ENCODE peak calls at places on chromosomes 1 and 21, in seven cellular contexts. One of them, this sample, is unnamed.
A peak's percentile ranks its signal among the peaks of the same experiment; 100 is the strongest.

GRCh38 chr21:42164064-42164789 is 54.7 kb upstream of the ABCG1 start:
- DNase-seq in SK-N-MC: no peak
- DNase-seq in K562: no peak
- DNase-seq in HCT116: peak; percentile 29
- DNase-seq in spleen: peak; percentile 89
- DNase-seq in esophagus muscularis mucosa: no peak
- DNase-seq in H1: no peak
- DNase-seq in this sample: peak; percentile 64

GRCh38 chr1:207888647-207889046 is 22.3 kb downstream of the CD34 start:
- DNase-seq in SK-N-MC: no peak
- DNase-seq in K562: no peak
- DNase-seq in HCT116: no peak
- DNase-seq in spleen: no peak
- DNase-seq in esophagus muscularis mucosa: no peak
- DNase-seq in H1: no peak
- DNase-seq in this sample: no peak

GRCh38 chr1:20107767-20108166 is 11.6 kb downstream of the PLA2G2D start:
- DNase-seq in SK-N-MC: no peak
- DNase-seq in K562: no peak
- DNase-seq in HCT116: no peak
- DNase-seq in spleen: no peak
- DNase-seq in esophagus muscularis mucosa: no peak
- DNase-seq in H1: no peak
- DNase-seq in this sample: no peak

GRCh38 chr1:240337795-240338194 is 246.1 kb downstream of the FMN2 start:
- DNase-seq in SK-N-MC: no peak
- DNase-seq in K562: no peak
- DNase-seq in HCT116: no peak
- DNase-seq in spleen: no peak
- DNase-seq in esophagus muscularis mucosa: no peak
- DNase-seq in H1: no peak
- DNase-seq in this sample: no peak

GRCh38 chr1:10378071-10378841 is 20.6 kb upstream of the PGD start:
- DNase-seq in SK-N-MC: no peak
- DNase-seq in K562: peak; percentile 48
- DNase-seq in HCT116: no peak
- DNase-seq in spleen: peak; percentile 88
- DNase-seq in esophagus muscularis mucosa: no peak
- DNase-seq in H1: no peak
- DNase-seq in this sample: peak; percentile 97

GRCh38 chr1:58438468-58438867 is 108.1 kb downstream of the OMA1 start:
- DNase-seq in SK-N-MC: no peak
- DNase-seq in K562: no peak
- DNase-seq in HCT116: no peak
- DNase-seq in spleen: no peak
- DNase-seq in esophagus muscularis mucosa: no peak
- DNase-seq in H1: no peak
- DNase-seq in this sample: no peak

GRCh38 chr1:47223921-47224675 is 7.9 kb downstream of the TAL1 start:
- DNase-seq in SK-N-MC: no peak
- DNase-seq in K562: peak; percentile 14
- DNase-seq in HCT116: no peak
- DNase-seq in spleen: no peak
- DNase-seq in esophagus muscularis mucosa: no peak
- DNase-seq in H1: no peak
- DNase-seq in this sample: no peak

GRCh38 chr1:210394281-210394798 is 65.6 kb downstream of the HHAT start:
- DNase-seq in SK-N-MC: no peak
- DNase-seq in K562: no peak
- DNase-seq in HCT116: no peak
- DNase-seq in spleen: no peak
- DNase-seq in esophagus muscularis mucosa: no peak
- DNase-seq in H1: no peak
- DNase-seq in this sample: no peak

GRCh38 chr21:46605759-46606426 is 1.0 kb upstream of the S100B start:
- DNase-seq in SK-N-MC: no peak
- DNase-seq in K562: peak; percentile 6
- DNase-seq in HCT116: no peak
- DNase-seq in spleen: peak; percentile 90
- DNase-seq in esophagus muscularis mucosa: no peak
- DNase-seq in H1: no peak
- DNase-seq in this sample: peak; percentile 79

GRCh38 chr1:228174482-228175315 is 9.1 kb downstream of the IBA57 start:
- DNase-seq in SK-N-MC: no peak
- DNase-seq in K562: peak; percentile 94
- DNase-seq in HCT116: peak; percentile 35
- DNase-seq in spleen: peak; percentile 84
- DNase-seq in esophagus muscularis mucosa: no peak
- DNase-seq in H1: peak; percentile 78
- DNase-seq in this sample: no peak

GRCh38 chr1:234315091-234315541 is 58.1 kb upstream of the COA6 start:
- DNase-seq in SK-N-MC: no peak
- DNase-seq in K562: no peak
- DNase-seq in HCT116: no peak
- DNase-seq in spleen: no peak
- DNase-seq in esophagus muscularis mucosa: peak; percentile 60
- DNase-seq in H1: no peak
- DNase-seq in this sample: no peak

GRCh38 chr1:63966016-63966415 is 192.2 kb downstream of the ROR1 start:
- DNase-seq in SK-N-MC: no peak
- DNase-seq in K562: no peak
- DNase-seq in HCT116: no peak
- DNase-seq in spleen: no peak
- DNase-seq in esophagus muscularis mucosa: no peak
- DNase-seq in H1: no peak
- DNase-seq in this sample: no peak

GRCh38 chr1:14027099-14027498 is 327.1 kb downstream of the PRDM2 start:
- DNase-seq in SK-N-MC: no peak
- DNase-seq in K562: peak; percentile 16
- DNase-seq in HCT116: no peak
- DNase-seq in spleen: no peak
- DNase-seq in esophagus muscularis mucosa: peak; percentile 55
- DNase-seq in H1: no peak
- DNase-seq in this sample: no peak

GRCh38 chr1:224540535-224540934 is 75.6 kb upstream of the CNIH3 start:
- DNase-seq in SK-N-MC: no peak
- DNase-seq in K562: no peak
- DNase-seq in HCT116: no peak
- DNase-seq in spleen: no peak
- DNase-seq in esophagus muscularis mucosa: no peak
- DNase-seq in H1: no peak
- DNase-seq in this sample: no peak

GRCh38 chr21:31293986-31294385 is 50.1 kb downstream of the TIAM1 start:
- DNase-seq in SK-N-MC: no peak
- DNase-seq in K562: no peak
- DNase-seq in HCT116: peak; percentile 64
- DNase-seq in spleen: no peak
- DNase-seq in esophagus muscularis mucosa: no peak
- DNase-seq in H1: no peak
- DNase-seq in this sample: no peak

GRCh38 chr1:201020647-201021332 is 2.7 kb downstream of the KIF21B start:
- DNase-seq in SK-N-MC: no peak
- DNase-seq in K562: peak; percentile 77
- DNase-seq in HCT116: no peak
- DNase-seq in spleen: peak; percentile 85
- DNase-seq in esophagus muscularis mucosa: no peak
- DNase-seq in H1: peak; percentile 66
- DNase-seq in this sample: no peak

GRCh38 chr21:31848339-31848985 is 24.4 kb upstream of the HUNK start:
- DNase-seq in SK-N-MC: no peak
- DNase-seq in K562: no peak
- DNase-seq in HCT116: no peak
- DNase-seq in spleen: no peak
- DNase-seq in esophagus muscularis mucosa: peak; percentile 74
- DNase-seq in H1: no peak
- DNase-seq in this sample: no peak

GRCh38 chr1:225877570-225877969 is 4.6 kb downstream of the TMEM63A start:
- DNase-seq in SK-N-MC: no peak
- DNase-seq in K562: no peak
- DNase-seq in HCT116: no peak
- DNase-seq in spleen: peak; percentile 78
- DNase-seq in esophagus muscularis mucosa: no peak
- DNase-seq in H1: peak; percentile 80
- DNase-seq in this sample: no peak

GRCh38 chr1:223771814-223772770 is 59.8 kb downstream of the CAPN2 start:
- DNase-seq in SK-N-MC: no peak
- DNase-seq in K562: peak; percentile 92
- DNase-seq in HCT116: peak; percentile 80
- DNase-seq in spleen: no peak
- DNase-seq in esophagus muscularis mucosa: no peak
- DNase-seq in H1: peak; percentile 45
- DNase-seq in this sample: no peak

GRCh38 chr21:35111531-35111930 is 62.4 kb upstream of the RUNX1 start:
- DNase-seq in SK-N-MC: no peak
- DNase-seq in K562: no peak
- DNase-seq in HCT116: no peak
- DNase-seq in spleen: no peak
- DNase-seq in esophagus muscularis mucosa: no peak
- DNase-seq in H1: no peak
- DNase-seq in this sample: no peak

GRCh38 chr1:12561121-12561520 is 56.9 kb downstream of the DHRS3 start:
- DNase-seq in SK-N-MC: no peak
- DNase-seq in K562: no peak
- DNase-seq in HCT116: no peak
- DNase-seq in spleen: no peak
- DNase-seq in esophagus muscularis mucosa: no peak
- DNase-seq in H1: no peak
- DNase-seq in this sample: no peak

GRCh38 chr1:78168306-78168705 is 122.5 kb downstream of the GIPC2 start:
- DNase-seq in SK-N-MC: no peak
- DNase-seq in K562: no peak
- DNase-seq in HCT116: no peak
- DNase-seq in spleen: no peak
- DNase-seq in esophagus muscularis mucosa: no peak
- DNase-seq in H1: no peak
- DNase-seq in this sample: no peak

GRCh38 chr21:45818276-45818903 is 163.2 kb upstream of the COL6A1 start:
- DNase-seq in SK-N-MC: no peak
- DNase-seq in K562: no peak
- DNase-seq in HCT116: no peak
- DNase-seq in spleen: no peak
- DNase-seq in esophagus muscularis mucosa: no peak
- DNase-seq in H1: no peak
- DNase-seq in this sample: peak; percentile 89

GRCh38 chr1:181545385-181545784 is 62.1 kb downstream of the CACNA1E start:
- DNase-seq in SK-N-MC: no peak
- DNase-seq in K562: no peak
- DNase-seq in HCT116: no peak
- DNase-seq in spleen: no peak
- DNase-seq in esophagus muscularis mucosa: no peak
- DNase-seq in H1: no peak
- DNase-seq in this sample: no peak

GRCh38 chr1:108551157-108551862 is 8.6 kb upstream of the EEIG2 start:
- DNase-seq in SK-N-MC: no peak
- DNase-seq in K562: no peak
- DNase-seq in HCT116: no peak
- DNase-seq in spleen: no peak
- DNase-seq in esophagus muscularis mucosa: no peak
- DNase-seq in H1: no peak
- DNase-seq in this sample: no peak

GRCh38 chr1:1920057-1920607 is 1.1 kb upstream of the TMEM52 start:
- DNase-seq in SK-N-MC: no peak
- DNase-seq in K562: no peak
- DNase-seq in HCT116: no peak
- DNase-seq in spleen: no peak
- DNase-seq in esophagus muscularis mucosa: no peak
- DNase-seq in H1: no peak
- DNase-seq in this sample: no peak

GRCh38 chr1:1919304-1920056 is 401 bp upstream of the TMEM52 start:
- DNase-seq in SK-N-MC: peak; percentile 93
- DNase-seq in K562: peak; percentile 100
- DNase-seq in HCT116: peak; percentile 97
- DNase-seq in spleen: peak; percentile 100
- DNase-seq in esophagus muscularis mucosa: peak; percentile 100
- DNase-seq in H1: peak; percentile 100
- DNase-seq in this sample: peak; percentile 96

GRCh38 chr1:1917304-1917976 is 1.6 kb downstream of the TMEM52 start:
- DNase-seq in SK-N-MC: no peak
- DNase-seq in K562: no peak
- DNase-seq in HCT116: no peak
- DNase-seq in spleen: peak; percentile 78
- DNase-seq in esophagus muscularis mucosa: no peak
- DNase-seq in H1: no peak
- DNase-seq in this sample: no peak

GRCh38 chr1:1917995-1918900 is 831 bp downstream of the TMEM52 start:
- DNase-seq in SK-N-MC: no peak
- DNase-seq in K562: no peak
- DNase-seq in HCT116: no peak
- DNase-seq in spleen: peak; percentile 82
- DNase-seq in esophagus muscularis mucosa: no peak
- DNase-seq in H1: no peak
- DNase-seq in this sample: no peak

DNA sequence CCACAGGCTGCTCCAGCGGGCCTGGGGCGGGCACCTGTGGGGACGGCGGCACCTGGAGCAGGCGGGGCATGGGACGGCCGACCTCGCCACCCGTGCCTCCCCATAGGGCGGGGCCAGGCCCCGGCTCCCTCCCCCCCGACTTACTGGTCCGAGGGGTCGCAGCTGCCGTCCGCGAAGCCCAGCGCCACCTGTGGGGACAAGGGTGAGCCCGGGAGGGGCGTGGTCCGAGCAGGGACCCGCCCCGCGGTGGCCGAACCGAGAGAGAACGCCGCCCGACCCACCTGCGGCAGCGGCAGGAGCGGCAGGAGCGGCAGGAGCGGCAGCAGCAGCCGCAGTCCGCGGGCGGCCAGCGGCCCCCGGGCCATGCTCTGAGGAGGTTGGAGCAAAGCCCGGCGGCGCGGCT is at the start of gene TMEM52:
- DNase-seq in SK-N-MC: no peak
- DNase-seq in K562: peak; percentile 95
- DNase-seq in HCT116: no peak
- DNase-seq in spleen: no peak
- DNase-seq in esophagus muscularis mucosa: no peak
- DNase-seq in H1: no peak
- DNase-seq in this sample: no peak
- TF ChIP-seq POLR2AphosphoS5 in SK-N-MC: no peak
- TF ChIP-seq POLR2AphosphoS5 in K562: peak; percentile 41
- TF ChIP-seq POLR2AphosphoS5 in HCT116: peak; percentile 60
- TF ChIP-seq POLR2AphosphoS5 in spleen: no peak
- TF ChIP-seq POLR2AphosphoS5 in esophagus muscularis mucosa: peak; percentile 22
- TF ChIP-seq POLR2AphosphoS5 in H1: no peak
- TF ChIP-seq POLR2AphosphoS5 in this sample: no peak

GRCh38 chr1:100629391-100629790 is 90.2 kb upstream of the VCAM1 start:
- DNase-seq in SK-N-MC: no peak
- DNase-seq in K562: no peak
- DNase-seq in HCT116: no peak
- DNase-seq in spleen: no peak
- DNase-seq in esophagus muscularis mucosa: no peak
- DNase-seq in H1: no peak
- DNase-seq in this sample: no peak
- TF ChIP-seq POLR2AphosphoS5 in SK-N-MC: no peak
- TF ChIP-seq POLR2AphosphoS5 in K562: no peak
- TF ChIP-seq POLR2AphosphoS5 in HCT116: no peak
- TF ChIP-seq POLR2AphosphoS5 in spleen: no peak
- TF ChIP-seq POLR2AphosphoS5 in esophagus muscularis mucosa: no peak
- TF ChIP-seq POLR2AphosphoS5 in H1: no peak
- TF ChIP-seq POLR2AphosphoS5 in this sample: no peak

GRCh38 chr1:160291248-160292220 is 6.6 kb upstream of the PEX19 start:
- DNase-seq in SK-N-MC: no peak
- DNase-seq in K562: peak; percentile 65
- DNase-seq in HCT116: peak; percentile 37
- DNase-seq in spleen: peak; percentile 80
- DNase-seq in esophagus muscularis mucosa: peak; percentile 93
- DNase-seq in H1: peak; percentile 62
- DNase-seq in this sample: peak; percentile 53
- TF ChIP-seq POLR2AphosphoS5 in SK-N-MC: no peak
- TF ChIP-seq POLR2AphosphoS5 in K562: no peak
- TF ChIP-seq POLR2AphosphoS5 in HCT116: no peak
- TF ChIP-seq POLR2AphosphoS5 in spleen: no peak
- TF ChIP-seq POLR2AphosphoS5 in esophagus muscularis mucosa: peak; percentile 9
- TF ChIP-seq POLR2AphosphoS5 in H1: no peak
- TF ChIP-seq POLR2AphosphoS5 in this sample: no peak

GRCh38 chr1:18464665-18465050 is 16.1 kb upstream of the KLHDC7A start:
- DNase-seq in SK-N-MC: no peak
- DNase-seq in K562: no peak
- DNase-seq in HCT116: no peak
- DNase-seq in spleen: peak; percentile 42
- DNase-seq in esophagus muscularis mucosa: no peak
- DNase-seq in H1: no peak
- DNase-seq in this sample: no peak
- TF ChIP-seq POLR2AphosphoS5 in SK-N-MC: no peak
- TF ChIP-seq POLR2AphosphoS5 in K562: no peak
- TF ChIP-seq POLR2AphosphoS5 in HCT116: no peak
- TF ChIP-seq POLR2AphosphoS5 in spleen: no peak
- TF ChIP-seq POLR2AphosphoS5 in esophagus muscularis mucosa: no peak
- TF ChIP-seq POLR2AphosphoS5 in H1: no peak
- TF ChIP-seq POLR2AphosphoS5 in this sample: no peak

This sample was measured in HL-60.